ENCODE peak calls at places on chromosome 18, in eight cellular contexts. One of them, this sample, is unnamed.

GRCh38 chr18:78771496-78772368 is 207.9 kb upstream of the SALL3 start:
- DNase-seq in B cell: no peak
- DNase-seq in right cardiac atrium: no peak
- DNase-seq in NCI-H1092 treated with DMSO at 0.1 percent for 48 hours: no peak
- DNase-seq in NCI-H1105: no peak
- DNase-seq in HT1080: no peak
- DNase-seq in Calu3: no peak
- DNase-seq in epithelial cell of esophagus: no peak
- DNase-seq in this sample: no peak

GRCh38 chr18:76822510-76823165 is at the start of gene ZNF236:
- DNase-seq in B cell: peak
- DNase-seq in right cardiac atrium: peak
- DNase-seq in NCI-H1092 treated with DMSO at 0.1 percent for 48 hours: peak
- DNase-seq in NCI-H1105: peak
- DNase-seq in HT1080: peak
- DNase-seq in Calu3: peak
- DNase-seq in epithelial cell of esophagus: peak
- DNase-seq in this sample: peak

GRCh38 chr18:58438161-58438983 is 190.5 kb downstream of the ALPK2 start:
- DNase-seq in B cell: peak
- DNase-seq in right cardiac atrium: no peak
- DNase-seq in NCI-H1092 treated with DMSO at 0.1 percent for 48 hours: no peak
- DNase-seq in NCI-H1105: no peak
- DNase-seq in HT1080: peak
- DNase-seq in Calu3: no peak
- DNase-seq in epithelial cell of esophagus: no peak
- DNase-seq in this sample: no peak

GRCh38 chr18:22488554-22488953 is 70.8 kb upstream of the CTAGE1 start:
- DNase-seq in B cell: no peak
- DNase-seq in right cardiac atrium: peak
- DNase-seq in NCI-H1092 treated with DMSO at 0.1 percent for 48 hours: no peak
- DNase-seq in NCI-H1105: no peak
- DNase-seq in HT1080: no peak
- DNase-seq in Calu3: no peak
- DNase-seq in epithelial cell of esophagus: no peak
- DNase-seq in this sample: no peak

GRCh38 chr18:12659904-12660605 is 2.1 kb upstream of the SPIRE1 start:
- DNase-seq in B cell: peak
- DNase-seq in right cardiac atrium: no peak
- DNase-seq in NCI-H1092 treated with DMSO at 0.1 percent for 48 hours: peak
- DNase-seq in NCI-H1105: peak
- DNase-seq in HT1080: peak
- DNase-seq in Calu3: peak
- DNase-seq in epithelial cell of esophagus: peak
- DNase-seq in this sample: peak

GRCh38 chr18:63808125-63808524 is 32.9 kb downstream of the SERPINB7 start:
- DNase-seq in B cell: no peak
- DNase-seq in right cardiac atrium: no peak
- DNase-seq in NCI-H1092 treated with DMSO at 0.1 percent for 48 hours: no peak
- DNase-seq in NCI-H1105: no peak
- DNase-seq in HT1080: no peak
- DNase-seq in Calu3: no peak
- DNase-seq in epithelial cell of esophagus: no peak
- DNase-seq in this sample: no peak

GRCh38 chr18:5582054-5582453 is 38.3 kb upstream of the EPB41L3 start:
- DNase-seq in B cell: no peak
- DNase-seq in right cardiac atrium: no peak
- DNase-seq in NCI-H1092 treated with DMSO at 0.1 percent for 48 hours: no peak
- DNase-seq in NCI-H1105: no peak
- DNase-seq in HT1080: peak
- DNase-seq in Calu3: no peak
- DNase-seq in epithelial cell of esophagus: no peak
- DNase-seq in this sample: no peak

GRCh38 chr18:68467966-68468365 is 246.9 kb downstream of the TMX3 start:
- DNase-seq in B cell: no peak
- DNase-seq in right cardiac atrium: no peak
- DNase-seq in NCI-H1092 treated with DMSO at 0.1 percent for 48 hours: no peak
- DNase-seq in NCI-H1105: no peak
- DNase-seq in HT1080: peak
- DNase-seq in Calu3: no peak
- DNase-seq in epithelial cell of esophagus: no peak
- DNase-seq in this sample: no peak

GRCh38 chr18:69349912-69350597 is 50.6 kb upstream of the DOK6 start:
- DNase-seq in B cell: no peak
- DNase-seq in right cardiac atrium: no peak
- DNase-seq in NCI-H1092 treated with DMSO at 0.1 percent for 48 hours: no peak
- DNase-seq in NCI-H1105: no peak
- DNase-seq in HT1080: no peak
- DNase-seq in Calu3: no peak
- DNase-seq in epithelial cell of esophagus: peak
- DNase-seq in this sample: no peak

GRCh38 chr18:79518683-79519128 is 123.0 kb downstream of the NFATC1 start:
- DNase-seq in B cell: no peak
- DNase-seq in right cardiac atrium: no peak
- DNase-seq in NCI-H1092 treated with DMSO at 0.1 percent for 48 hours: no peak
- DNase-seq in NCI-H1105: no peak
- DNase-seq in HT1080: no peak
- DNase-seq in Calu3: no peak
- DNase-seq in epithelial cell of esophagus: no peak
- DNase-seq in this sample: no peak

GRCh38 chr18:63956755-63957154 is 7.7 kb downstream of the HMSD start:
- DNase-seq in B cell: no peak
- DNase-seq in right cardiac atrium: no peak
- DNase-seq in NCI-H1092 treated with DMSO at 0.1 percent for 48 hours: no peak
- DNase-seq in NCI-H1105: no peak
- DNase-seq in HT1080: peak
- DNase-seq in Calu3: no peak
- DNase-seq in epithelial cell of esophagus: no peak
- DNase-seq in this sample: peak

This sample was measured in PC-3.